ENCODE peak calls at places on chromosomes 12 and 14, in six cellular contexts. W is GM23338, N is DMS153, J is ELF-1, Z is heart right ventricle, B is amniotic stem cell. I is an unnamed sample.

GRCh38 chr12:32559434-32559833 is 119.7 kb upstream of the DNM1L start:
- DNase-seq in N (no peak), J (no peak), Z (no peak), B (no peak), W (no peak), I (no peak)

GRCh38 chr14:34750670-34751069 is 36.3 kb upstream of the CFL2 start:
- DNase-seq in W (no peak), N (no peak), J (no peak), B (no peak), Z (no peak), I (no peak)

GRCh38 chr14:73755434-73756014 is 41.3 kb upstream of the PNMA1 start:
- DNase-seq in W (no peak), N (no peak), J (peak; percentile 60), Z (no peak), B (no peak), I (peak; percentile 39)

GRCh38 chr14:56422703-56423213 is 156.8 kb upstream of the TMEM260 start:
- DNase-seq in W (peak; percentile 78), B (peak; percentile 34), J (peak; percentile 13), N (peak; percentile 86), Z (peak; percentile 61), I (no peak)

GRCh38 chr12:86770871-86771270 is 514.7 kb upstream of the MGAT4C start:
- DNase-seq in Z (no peak), N (no peak), J (no peak), B (no peak), W (no peak), I (no peak)

GRCh38 chr14:36647827-36648753 is 13.6 kb upstream of the PAX9 start:
- DNase-seq in N (peak; percentile 30), W (peak; percentile 91), B (no peak), Z (no peak), J (peak; percentile 74), I (no peak)

GRCh38 chr12:122981587-122982493 is 1.4 kb downstream of the ARL6IP4 start:
- DNase-seq in J (no peak), N (no peak), W (no peak), Z (no peak), B (no peak), I (no peak)

GRCh38 chr14:102975662-102976061 is 53.2 kb downstream of the AMN start:
- DNase-seq in W (peak; percentile 38), N (no peak), J (peak; percentile 12), Z (no peak), B (no peak), I (no peak)

GRCh38 chr12:14514154-14514842 is 53.4 kb downstream of the PLBD1 start:
- DNase-seq in B (no peak), W (peak; percentile 94), Z (peak; percentile 38), N (peak; percentile 77), J (peak; percentile 50), I (no peak)

GRCh38 chr12:27975222-27976136 is 2.9 kb upstream of the PTHLH start:
- DNase-seq in Z (peak; percentile 17), N (no peak), W (peak; percentile 73), B (no peak), J (peak; percentile 65), I (peak; percentile 11)

GRCh38 chr14:57818511-57818910 is 47.4 kb downstream of the SLC35F4 start:
- DNase-seq in N (no peak), J (no peak), Z (no peak), W (no peak), B (no peak), I (no peak)

GRCh38 chr12:4909397-4909733 is 340 bp upstream of the KCNA1 start:
- DNase-seq in Z (no peak), B (no peak), W (peak; percentile 54), J (peak; percentile 31), N (no peak), I (no peak)

GRCh38 chr12:52239767-52240166 is 6.7 kb downstream of the KRT7 start:
- DNase-seq in J (peak; percentile 54), Z (no peak), N (no peak), W (no peak), B (no peak), I (no peak)

GRCh38 chr14:77098470-77099353 is 654 bp downstream of the CIPC start:
- DNase-seq in B (no peak), J (no peak), Z (peak; percentile 68), W (peak; percentile 55), N (no peak), I (peak; percentile 19)

GRCh38 chr12:54125950-54126695 is 62.7 kb downstream of the SMUG1 start:
- DNase-seq in W (peak; percentile 39), N (no peak), J (peak; percentile 24), Z (no peak), B (no peak), I (no peak)

GRCh38 chr12:89723276-89723675 is 14.6 kb upstream of the ATP2B1 start:
- DNase-seq in B (no peak), Z (no peak), N (no peak), W (no peak), J (no peak), I (no peak)

GRCh38 chr12:4303750-4304149 is 17.3 kb upstream of the TIGAR start:
- DNase-seq in J (no peak), N (no peak), W (no peak), Z (no peak), B (no peak), I (no peak)

GRCh38 chr12:46523863-46524770 is 151.5 kb upstream of the SLC38A2 start:
- DNase-seq in Z (no peak), J (peak; percentile 29), N (no peak), B (peak; percentile 82), W (no peak), I (peak; percentile 38)

GRCh38 chr14:97603201-97603600 is 806.0 kb downstream of the VRK1 start:
- DNase-seq in B (no peak), W (no peak), Z (no peak), N (no peak), J (no peak), I (peak; percentile 24)

GRCh38 chr12:127079636-127080035 is 1187.3 kb upstream of the TMEM132C start:
- DNase-seq in B (no peak), Z (no peak), W (no peak), N (no peak), J (no peak), I (no peak)

GRCh38 chr14:21467620-21468019 is 9.1 kb downstream of the RAB2B start:
- DNase-seq in J (no peak), N (no peak), B (peak; percentile 86), Z (no peak), W (no peak), I (no peak)

GRCh38 chr14:93957333-93957710 is 19.0 kb downstream of the ASB2 start:
- DNase-seq in N (no peak), B (no peak), J (no peak), W (no peak), Z (no peak), I (no peak)

GRCh38 chr14:74621556-74621955 is 9.5 kb upstream of the LTBP2 start:
- DNase-seq in Z (no peak), J (peak; percentile 69), B (no peak), W (no peak), N (no peak), I (no peak)

GRCh38 chr12:3834774-3835173 is 38.4 kb downstream of the PARP11 start:
- DNase-seq in B (no peak), W (no peak), J (no peak), N (no peak), Z (no peak), I (no peak)

GRCh38 chr12:4164591-4165558 is 108.7 kb upstream of the CCND2 start:
- DNase-seq in Z (peak; percentile 62), W (peak; percentile 83), J (peak; percentile 75), B (peak; percentile 6), N (no peak), I (peak; percentile 62)

GRCh38 chr14:103108749-103109207 is 14.3 kb downstream of the EXOC3L4 start:
- DNase-seq in N (no peak), J (no peak), W (peak; percentile 61), Z (no peak), B (no peak), I (no peak)

GRCh38 chr12:89906824-89907223 is 198.2 kb upstream of the ATP2B1 start:
- DNase-seq in Z (no peak), N (no peak), W (no peak), B (no peak), J (no peak), I (no peak)

GRCh38 chr14:54627718-54628345 is 60.9 kb downstream of the SAMD4A start:
- DNase-seq in Z (peak; percentile 85), W (peak; percentile 70), J (no peak), B (peak; percentile 39), N (no peak), I (peak; percentile 48)

GRCh38 chr14:38357557-38357956 is 101.7 kb upstream of the CLEC14A start:
- DNase-seq in N (no peak), J (no peak), B (peak; percentile 54), W (no peak), Z (peak; percentile 25), I (no peak)

I was measured in activated CD4-positive, alpha-beta T cell treated with anti-CD3 and anti-CD28 coated beads for 4 hours.